ENCODE peak calls at places on chromosomes 5 and 9, in six cellular contexts. One of them, this sample, is unnamed.

GRCh38 chr9:37859043-37859442 is 44.9 kb downstream of the SLC25A51 start:
- DNase-seq in activated CD8-positive, alpha-beta T cell treated with anti-CD3 and anti-CD28 coated beads for 36 hours: no peak
- DNase-seq in MCF 10A: peak; percentile 7
- DNase-seq in cardiac fibroblast: peak; percentile 39
- DNase-seq in CD8-positive, alpha-beta T cell: no peak
- DNase-seq in ovary: no peak
- DNase-seq in this sample: peak; percentile 19

GRCh38 chr9:6938447-6938846 is 180.7 kb downstream of the KDM4C start:
- DNase-seq in activated CD8-positive, alpha-beta T cell treated with anti-CD3 and anti-CD28 coated beads for 36 hours: no peak
- DNase-seq in MCF 10A: peak; percentile 64
- DNase-seq in cardiac fibroblast: peak; percentile 87
- DNase-seq in CD8-positive, alpha-beta T cell: no peak
- DNase-seq in ovary: no peak
- DNase-seq in this sample: peak; percentile 94

GRCh38 chr5:135834639-135835529 is at the start of gene SLC25A48:
- DNase-seq in activated CD8-positive, alpha-beta T cell treated with anti-CD3 and anti-CD28 coated beads for 36 hours: peak; percentile 58
- DNase-seq in MCF 10A: no peak
- DNase-seq in cardiac fibroblast: no peak
- DNase-seq in CD8-positive, alpha-beta T cell: peak; percentile 42
- DNase-seq in ovary: peak; percentile 36
- DNase-seq in this sample: no peak

GRCh38 chr5:115194671-115195070 is 25.0 kb upstream of the TRIM36 start:
- DNase-seq in activated CD8-positive, alpha-beta T cell treated with anti-CD3 and anti-CD28 coated beads for 36 hours: no peak
- DNase-seq in MCF 10A: no peak
- DNase-seq in cardiac fibroblast: no peak
- DNase-seq in CD8-positive, alpha-beta T cell: no peak
- DNase-seq in ovary: no peak
- DNase-seq in this sample: peak; percentile 56

GRCh38 chr5:160767062-160767461 is 84.9 kb downstream of the ATP10B start:
- DNase-seq in activated CD8-positive, alpha-beta T cell treated with anti-CD3 and anti-CD28 coated beads for 36 hours: no peak
- DNase-seq in MCF 10A: no peak
- DNase-seq in cardiac fibroblast: no peak
- DNase-seq in CD8-positive, alpha-beta T cell: no peak
- DNase-seq in ovary: no peak
- DNase-seq in this sample: no peak

GRCh38 chr9:30796806-30797205 is 1587.6 kb upstream of the ACO1 start:
- DNase-seq in activated CD8-positive, alpha-beta T cell treated with anti-CD3 and anti-CD28 coated beads for 36 hours: no peak
- DNase-seq in MCF 10A: peak; percentile 5
- DNase-seq in cardiac fibroblast: no peak
- DNase-seq in CD8-positive, alpha-beta T cell: no peak
- DNase-seq in ovary: no peak
- DNase-seq in this sample: no peak

GRCh38 chr9:130477564-130477963 is 32.8 kb downstream of the ASS1 start:
- DNase-seq in activated CD8-positive, alpha-beta T cell treated with anti-CD3 and anti-CD28 coated beads for 36 hours: no peak
- DNase-seq in MCF 10A: no peak
- DNase-seq in cardiac fibroblast: no peak
- DNase-seq in CD8-positive, alpha-beta T cell: no peak
- DNase-seq in ovary: no peak
- DNase-seq in this sample: no peak

GRCh38 chr9:113580041-113580953 is 116.8 kb downstream of the RGS3 start:
- DNase-seq in activated CD8-positive, alpha-beta T cell treated with anti-CD3 and anti-CD28 coated beads for 36 hours: peak; percentile 86
- DNase-seq in MCF 10A: peak; percentile 90
- DNase-seq in cardiac fibroblast: peak; percentile 59
- DNase-seq in CD8-positive, alpha-beta T cell: peak; percentile 77
- DNase-seq in ovary: no peak
- DNase-seq in this sample: peak; percentile 70

GRCh38 chr5:143006511-143006910 is 236.3 kb downstream of the ARHGAP26 start:
- DNase-seq in activated CD8-positive, alpha-beta T cell treated with anti-CD3 and anti-CD28 coated beads for 36 hours: no peak
- DNase-seq in MCF 10A: no peak
- DNase-seq in cardiac fibroblast: no peak
- DNase-seq in CD8-positive, alpha-beta T cell: no peak
- DNase-seq in ovary: no peak
- DNase-seq in this sample: no peak

GRCh38 chr5:18792145-18792544 is 1157.9 kb downstream of the TAF11L14 start:
- DNase-seq in activated CD8-positive, alpha-beta T cell treated with anti-CD3 and anti-CD28 coated beads for 36 hours: no peak
- DNase-seq in MCF 10A: peak; percentile 98
- DNase-seq in cardiac fibroblast: peak; percentile 1
- DNase-seq in CD8-positive, alpha-beta T cell: no peak
- DNase-seq in ovary: no peak
- DNase-seq in this sample: no peak

GRCh38 chr5:81424728-81425127 is 30.8 kb upstream of the ACOT12 start:
- DNase-seq in activated CD8-positive, alpha-beta T cell treated with anti-CD3 and anti-CD28 coated beads for 36 hours: no peak
- DNase-seq in MCF 10A: peak; percentile 6
- DNase-seq in cardiac fibroblast: no peak
- DNase-seq in CD8-positive, alpha-beta T cell: no peak
- DNase-seq in ovary: no peak
- DNase-seq in this sample: peak; percentile 58

GRCh38 chr5:92364986-92365550 is 982.0 kb upstream of the ARRDC3 start:
- DNase-seq in activated CD8-positive, alpha-beta T cell treated with anti-CD3 and anti-CD28 coated beads for 36 hours: no peak
- DNase-seq in MCF 10A: peak; percentile 40
- DNase-seq in cardiac fibroblast: peak; percentile 40
- DNase-seq in CD8-positive, alpha-beta T cell: no peak
- DNase-seq in ovary: peak; percentile 29
- DNase-seq in this sample: peak; percentile 87

GRCh38 chr5:116621599-116621998 is 47.0 kb upstream of the SEMA6A start:
- DNase-seq in activated CD8-positive, alpha-beta T cell treated with anti-CD3 and anti-CD28 coated beads for 36 hours: no peak
- DNase-seq in MCF 10A: no peak
- DNase-seq in cardiac fibroblast: no peak
- DNase-seq in CD8-positive, alpha-beta T cell: no peak
- DNase-seq in ovary: no peak
- DNase-seq in this sample: no peak

GRCh38 chr5:40071870-40072269 is 607.8 kb upstream of the PTGER4 start:
- DNase-seq in activated CD8-positive, alpha-beta T cell treated with anti-CD3 and anti-CD28 coated beads for 36 hours: no peak
- DNase-seq in MCF 10A: peak; percentile 3
- DNase-seq in cardiac fibroblast: peak; percentile 68
- DNase-seq in CD8-positive, alpha-beta T cell: no peak
- DNase-seq in ovary: no peak
- DNase-seq in this sample: peak; percentile 78

GRCh38 chr5:52864884-52865283 is 77.2 kb downstream of the ITGA1 start:
- DNase-seq in activated CD8-positive, alpha-beta T cell treated with anti-CD3 and anti-CD28 coated beads for 36 hours: no peak
- DNase-seq in MCF 10A: peak; percentile 71
- DNase-seq in cardiac fibroblast: peak; percentile 82
- DNase-seq in CD8-positive, alpha-beta T cell: no peak
- DNase-seq in ovary: no peak
- DNase-seq in this sample: no peak

GRCh38 chr9:86168256-86168655 is 68.9 kb upstream of the GOLM1 start:
- DNase-seq in activated CD8-positive, alpha-beta T cell treated with anti-CD3 and anti-CD28 coated beads for 36 hours: no peak
- DNase-seq in MCF 10A: no peak
- DNase-seq in cardiac fibroblast: no peak
- DNase-seq in CD8-positive, alpha-beta T cell: no peak
- DNase-seq in ovary: no peak
- DNase-seq in this sample: no peak

GRCh38 chr5:124746916-124747769 is 704 bp upstream of the ZNF608 start:
- DNase-seq in activated CD8-positive, alpha-beta T cell treated with anti-CD3 and anti-CD28 coated beads for 36 hours: peak; percentile 12
- DNase-seq in MCF 10A: peak; percentile 91
- DNase-seq in cardiac fibroblast: peak; percentile 94
- DNase-seq in CD8-positive, alpha-beta T cell: no peak
- DNase-seq in ovary: peak; percentile 79
- DNase-seq in this sample: peak; percentile 95

GRCh38 chr5:168370826-168371225 is 79.4 kb downstream of the WWC1 start:
- DNase-seq in activated CD8-positive, alpha-beta T cell treated with anti-CD3 and anti-CD28 coated beads for 36 hours: no peak
- DNase-seq in MCF 10A: no peak
- DNase-seq in cardiac fibroblast: no peak
- DNase-seq in CD8-positive, alpha-beta T cell: no peak
- DNase-seq in ovary: no peak
- DNase-seq in this sample: no peak
- TF ChIP-seq CTCF in activated CD8-positive, alpha-beta T cell treated with anti-CD3 and anti-CD28 coated beads for 36 hours: no peak
- TF ChIP-seq CTCF in MCF 10A: no peak
- TF ChIP-seq CTCF in cardiac fibroblast: no peak
- TF ChIP-seq CTCF in CD8-positive, alpha-beta T cell: no peak
- TF ChIP-seq CTCF in ovary: no peak
- TF ChIP-seq CTCF in this sample: no peak

DNA sequence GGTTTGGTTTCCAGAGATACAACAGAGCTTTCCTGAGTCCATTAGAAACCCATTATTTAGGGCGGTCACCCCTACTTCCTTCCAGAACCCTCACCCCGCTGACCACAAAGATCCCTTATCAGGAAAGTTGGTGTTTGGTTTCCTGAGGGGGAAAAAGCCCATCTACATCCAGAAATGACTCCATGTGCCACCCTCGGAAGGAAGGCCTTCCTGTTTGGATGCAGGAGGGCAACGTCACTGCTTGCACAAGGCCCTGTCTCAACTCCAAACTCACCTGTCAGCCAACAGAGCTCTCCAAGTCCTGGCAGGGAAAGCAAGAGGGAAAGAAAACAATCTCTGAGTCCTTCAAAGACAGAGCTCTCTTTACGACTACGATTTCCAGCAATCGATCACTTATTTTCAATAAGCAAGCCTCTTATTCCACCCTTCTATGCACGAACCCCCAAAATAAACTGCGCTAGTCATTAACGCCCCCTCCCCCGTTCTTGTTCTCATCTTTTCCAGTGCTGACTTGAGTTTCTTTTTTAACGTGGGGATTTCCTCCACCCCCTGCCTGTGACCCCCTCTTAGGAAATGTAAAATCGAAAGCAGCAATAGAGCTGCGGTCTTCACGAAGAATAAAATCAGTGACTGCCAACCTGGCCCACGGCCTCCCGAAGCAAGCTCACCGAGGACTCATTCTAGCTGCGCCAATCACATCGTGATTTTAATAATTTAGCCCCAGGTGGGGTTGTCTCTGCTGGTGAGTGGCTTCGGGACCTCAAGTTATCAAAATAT is 35.7 kb upstream of the NTNG2 start:
- DNase-seq in activated CD8-positive, alpha-beta T cell treated with anti-CD3 and anti-CD28 coated beads for 36 hours: peak; percentile 66
- DNase-seq in MCF 10A: no peak
- DNase-seq in cardiac fibroblast: no peak
- DNase-seq in CD8-positive, alpha-beta T cell: no peak
- DNase-seq in ovary: no peak
- DNase-seq in this sample: no peak
- TF ChIP-seq CTCF in activated CD8-positive, alpha-beta T cell treated with anti-CD3 and anti-CD28 coated beads for 36 hours: no peak
- TF ChIP-seq CTCF in MCF 10A: no peak
- TF ChIP-seq CTCF in cardiac fibroblast: no peak
- TF ChIP-seq CTCF in CD8-positive, alpha-beta T cell: no peak
- TF ChIP-seq CTCF in ovary: no peak
- TF ChIP-seq CTCF in this sample: no peak

GRCh38 chr9:108775901-108776306 is 79.9 kb downstream of the ACTL7B start:
- DNase-seq in activated CD8-positive, alpha-beta T cell treated with anti-CD3 and anti-CD28 coated beads for 36 hours: no peak
- DNase-seq in MCF 10A: no peak
- DNase-seq in cardiac fibroblast: no peak
- DNase-seq in CD8-positive, alpha-beta T cell: no peak
- DNase-seq in ovary: no peak
- DNase-seq in this sample: peak; percentile 55

GRCh38 chr9:108780949-108781734 is 74.6 kb downstream of the ACTL7B start:
- DNase-seq in activated CD8-positive, alpha-beta T cell treated with anti-CD3 and anti-CD28 coated beads for 36 hours: no peak
- DNase-seq in MCF 10A: peak; percentile 23
- DNase-seq in cardiac fibroblast: no peak
- DNase-seq in CD8-positive, alpha-beta T cell: no peak
- DNase-seq in ovary: no peak
- DNase-seq in this sample: no peak

GRCh38 chr9:108779506-108779905 is 76.3 kb downstream of the ACTL7B start:
- DNase-seq in activated CD8-positive, alpha-beta T cell treated with anti-CD3 and anti-CD28 coated beads for 36 hours: no peak
- DNase-seq in MCF 10A: no peak
- DNase-seq in cardiac fibroblast: no peak
- DNase-seq in CD8-positive, alpha-beta T cell: no peak
- DNase-seq in ovary: no peak
- DNase-seq in this sample: no peak

GRCh38 chr9:108776920-108777650 is 78.7 kb downstream of the ACTL7B start:
- DNase-seq in activated CD8-positive, alpha-beta T cell treated with anti-CD3 and anti-CD28 coated beads for 36 hours: no peak
- DNase-seq in MCF 10A: peak; percentile 48
- DNase-seq in cardiac fibroblast: peak; percentile 51
- DNase-seq in CD8-positive, alpha-beta T cell: no peak
- DNase-seq in ovary: no peak
- DNase-seq in this sample: peak; percentile 76
- TF ChIP-seq CTCF in activated CD8-positive, alpha-beta T cell treated with anti-CD3 and anti-CD28 coated beads for 36 hours: no peak
- TF ChIP-seq CTCF in MCF 10A: no peak
- TF ChIP-seq CTCF in cardiac fibroblast: peak; percentile 40
- TF ChIP-seq CTCF in CD8-positive, alpha-beta T cell: no peak
- TF ChIP-seq CTCF in ovary: no peak
- TF ChIP-seq CTCF in this sample: peak; percentile 40

DNA sequence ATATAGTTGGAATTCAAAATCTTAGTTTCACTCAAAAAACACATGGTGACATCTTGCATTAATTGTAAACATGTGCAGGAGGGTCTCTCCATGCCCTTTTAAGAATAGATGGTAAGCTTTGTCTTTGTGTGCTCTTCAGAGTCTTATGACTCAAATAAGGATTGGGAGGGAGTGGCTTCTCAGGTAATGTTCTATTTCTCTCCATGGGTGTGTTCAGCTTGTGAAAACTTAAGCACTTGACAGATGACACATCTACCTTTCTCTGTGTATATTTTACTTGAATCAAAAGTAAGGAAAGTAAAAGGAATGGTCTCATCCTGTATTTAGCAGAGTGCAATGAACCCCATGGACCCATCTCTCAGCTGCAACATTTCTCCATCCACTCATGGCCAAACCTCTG is 82.0 kb downstream of the MAMDC2 start:
- DNase-seq in activated CD8-positive, alpha-beta T cell treated with anti-CD3 and anti-CD28 coated beads for 36 hours: no peak
- DNase-seq in MCF 10A: no peak
- DNase-seq in cardiac fibroblast: no peak
- DNase-seq in CD8-positive, alpha-beta T cell: no peak
- DNase-seq in ovary: no peak
- DNase-seq in this sample: no peak
- TF ChIP-seq CTCF in activated CD8-positive, alpha-beta T cell treated with anti-CD3 and anti-CD28 coated beads for 36 hours: no peak
- TF ChIP-seq CTCF in MCF 10A: no peak
- TF ChIP-seq CTCF in cardiac fibroblast: no peak
- TF ChIP-seq CTCF in CD8-positive, alpha-beta T cell: no peak
- TF ChIP-seq CTCF in ovary: no peak
- TF ChIP-seq CTCF in this sample: no peak

DNA sequence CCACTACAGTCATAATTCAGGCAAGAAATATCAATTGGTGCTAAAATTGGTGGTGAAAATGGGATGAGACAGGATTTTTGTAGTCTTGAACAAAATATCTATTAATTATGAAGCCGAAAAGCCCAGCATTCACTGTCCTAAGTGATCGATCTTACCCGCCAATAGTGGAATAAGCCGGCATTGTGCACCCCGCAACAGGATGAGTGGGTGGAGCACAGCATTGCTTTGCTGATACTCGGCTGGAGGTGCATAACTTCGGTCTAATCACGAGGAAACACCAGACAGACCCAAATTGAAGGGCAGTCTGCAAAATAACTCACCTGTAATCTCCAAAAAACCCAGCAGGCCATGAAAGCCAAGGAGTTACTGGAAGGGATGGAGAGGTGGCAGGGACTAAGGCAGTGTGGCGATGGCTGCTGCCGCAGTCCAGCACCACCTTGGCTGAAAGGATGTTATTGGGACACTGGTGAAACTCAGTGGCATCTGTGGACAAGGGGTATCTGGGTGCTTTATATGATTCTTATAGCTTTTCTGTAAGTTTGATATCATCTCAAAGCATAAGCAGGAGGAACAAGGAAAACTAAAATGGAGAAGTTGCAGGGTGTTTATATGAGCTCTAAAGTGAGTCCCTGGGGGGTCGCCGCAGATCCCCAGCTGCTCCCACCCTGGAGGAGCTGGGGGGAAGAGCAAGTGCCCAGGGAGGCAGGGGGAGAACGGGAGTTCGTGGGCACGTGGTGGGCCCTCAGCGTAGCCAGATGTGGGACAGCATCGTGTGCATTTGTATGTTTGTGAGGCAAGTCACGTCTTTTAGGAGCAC is 45.2 kb downstream of the AHRR start:
- DNase-seq in activated CD8-positive, alpha-beta T cell treated with anti-CD3 and anti-CD28 coated beads for 36 hours: no peak
- DNase-seq in MCF 10A: no peak
- DNase-seq in cardiac fibroblast: no peak
- DNase-seq in CD8-positive, alpha-beta T cell: no peak
- DNase-seq in ovary: no peak
- DNase-seq in this sample: no peak
- TF ChIP-seq CTCF in activated CD8-positive, alpha-beta T cell treated with anti-CD3 and anti-CD28 coated beads for 36 hours: no peak
- TF ChIP-seq CTCF in MCF 10A: no peak
- TF ChIP-seq CTCF in cardiac fibroblast: no peak
- TF ChIP-seq CTCF in CD8-positive, alpha-beta T cell: no peak
- TF ChIP-seq CTCF in ovary: no peak
- TF ChIP-seq CTCF in this sample: no peak

GRCh38 chr9:29160763-29161353 is 1587.6 kb upstream of the C9orf72 start:
- DNase-seq in activated CD8-positive, alpha-beta T cell treated with anti-CD3 and anti-CD28 coated beads for 36 hours: no peak
- DNase-seq in MCF 10A: no peak
- DNase-seq in cardiac fibroblast: no peak
- DNase-seq in CD8-positive, alpha-beta T cell: no peak
- DNase-seq in ovary: no peak
- DNase-seq in this sample: no peak
- TF ChIP-seq CTCF in activated CD8-positive, alpha-beta T cell treated with anti-CD3 and anti-CD28 coated beads for 36 hours: no peak
- TF ChIP-seq CTCF in MCF 10A: no peak
- TF ChIP-seq CTCF in cardiac fibroblast: no peak
- TF ChIP-seq CTCF in CD8-positive, alpha-beta T cell: no peak
- TF ChIP-seq CTCF in ovary: no peak
- TF ChIP-seq CTCF in this sample: no peak

This sample was measured in fibroblast of the aortic adventitia.